ENCODE peak calls at places on chromosomes 3 and 15, in seven cellular contexts. S is ovary, N is cardiac fibroblast, E is endothelial cell of umbilical vein, P is coronary artery, M is NT2/D1, Y is foreskin fibroblast. J is an unnamed sample.

GRCh38 chr3:189167027-189167766 is 4.6 kb upstream of the TPRG1 start:
- DNase-seq in S (no peak), N (no peak), E (no peak), P (no peak), M (no peak), Y (no peak), J (no peak)

GRCh38 chr15:31932581-31932980 is 97.7 kb upstream of the CHRNA7 start:
- DNase-seq in P (no peak), E (no peak), M (no peak), S (no peak), Y (no peak), N (no peak), J (no peak)

GRCh38 chr3:99172736-99173657 is 271.5 kb upstream of the DCBLD2 start:
- DNase-seq in E (peak), N (peak), P (no peak), Y (peak), S (no peak), M (peak), J (peak)

GRCh38 chr15:77905301-77905920 is 172.1 kb downstream of the TBC1D2B start:
- DNase-seq in E (no peak), M (no peak), Y (no peak), P (peak), S (no peak), N (no peak), J (no peak)

GRCh38 chr3:11335056-11335608 is 62.9 kb downstream of the ATG7 start:
- DNase-seq in M (peak), P (no peak), E (peak), S (no peak), N (peak), Y (peak), J (peak)

GRCh38 chr3:160150525-160150924 is 74.7 kb upstream of the C3orf80 start:
- DNase-seq in M (no peak), S (no peak), P (no peak), E (peak), N (peak), Y (peak), J (no peak)

GRCh38 chr3:42667096-42667522 is 13.6 kb downstream of the ZBTB47 start:
- DNase-seq in P (peak), E (no peak), M (no peak), S (no peak), Y (no peak), N (no peak), J (no peak)

GRCh38 chr3:113560265-113560664 is 27.9 kb downstream of the SIDT1 start:
- DNase-seq in Y (no peak), N (no peak), E (no peak), M (no peak), P (no peak), S (no peak), J (no peak)

GRCh38 chr3:153901991-153902390 is 219.2 kb upstream of the ARHGEF26 start:
- DNase-seq in S (no peak), Y (peak), M (no peak), E (no peak), N (no peak), P (no peak), J (no peak)

GRCh38 chr3:188683032-188683491 is 488.7 kb upstream of the TPRG1 start:
- DNase-seq in N (peak), E (no peak), S (no peak), Y (peak), M (no peak), P (peak), J (peak)

GRCh38 chr15:64122936-64123351 is 27.2 kb downstream of the SNX1 start:
- DNase-seq in N (no peak), P (no peak), S (no peak), M (no peak), E (no peak), Y (no peak), J (no peak)

GRCh38 chr3:27125821-27126501 is 243.2 kb downstream of the NEK10 start:
- DNase-seq in E (no peak), Y (no peak), N (no peak), P (no peak), S (no peak), M (no peak), J (no peak)

GRCh38 chr3:161957467-161957866 is 460.9 kb downstream of the OTOL1 start:
- DNase-seq in P (no peak), N (no peak), Y (no peak), M (no peak), S (no peak), E (no peak), J (no peak)

GRCh38 chr15:22887157-22887951 is 48.9 kb downstream of the NIPA2 start:
- DNase-seq in M (no peak), Y (peak), S (no peak), P (no peak), E (no peak), N (peak), J (peak)

GRCh38 chr3:174620138-174620537 is 239.0 kb upstream of the NAALADL2 start:
- DNase-seq in M (no peak), Y (peak), S (no peak), N (peak), E (peak), P (no peak), J (no peak)

GRCh38 chr15:70964686-70965085 is 72.1 kb downstream of the LRRC49 start:
- DNase-seq in P (no peak), Y (no peak), E (no peak), M (no peak), S (no peak), N (no peak), J (no peak)

GRCh38 chr3:9422712-9423424 is 25.5 kb downstream of the SETD5 start:
- DNase-seq in N (peak), E (peak), M (no peak), S (peak), P (peak), Y (peak), J (peak)

GRCh38 chr15:49430046-49430445 is 7.0 kb downstream of the FGF7 start:
- DNase-seq in S (no peak), N (no peak), E (no peak), M (no peak), P (no peak), Y (no peak), J (no peak)

GRCh38 chr3:99683465-99683864 is 45.1 kb downstream of the COL8A1 start:
- DNase-seq in M (no peak), N (no peak), E (no peak), P (no peak), Y (no peak), S (no peak), J (no peak)

GRCh38 chr3:95049841-95050240 is 987.0 kb downstream of the NSUN3 start:
- DNase-seq in P (no peak), Y (no peak), M (no peak), E (no peak), S (no peak), N (no peak), J (peak)

GRCh38 chr15:77024273-77025065 is 29.5 kb downstream of the PSTPIP1 start:
- DNase-seq in Y (peak), M (peak), P (no peak), N (peak), E (peak), S (peak), J (no peak)

GRCh38 chr3:16302082-16302631 is 37.1 kb downstream of the OXNAD1 start:
- DNase-seq in Y (no peak), S (no peak), M (no peak), E (no peak), P (no peak), N (no peak), J (no peak)

GRCh38 chr3:197258168-197258755 is 40.1 kb downstream of the DLG1 start:
- DNase-seq in E (no peak), N (no peak), P (no peak), S (no peak), M (no peak), Y (no peak), J (no peak)

GRCh38 chr3:172315401-172316091 is 132.7 kb downstream of the GHSR start:
- DNase-seq in E (peak), M (peak), Y (peak), P (no peak), S (peak), N (peak), J (no peak)

GRCh38 chr15:35764661-35765519 is 218.9 kb upstream of the DPH6 start:
- DNase-seq in P (no peak), N (no peak), S (no peak), M (no peak), Y (no peak), E (no peak), J (no peak)

GRCh38 chr3:141913150-141913811 is 36.8 kb downstream of the ATP1B3 start:
- DNase-seq in P (no peak), N (peak), S (no peak), E (peak), Y (peak), M (peak), J (no peak)

GRCh38 chr3:5136619-5137429 is 14.7 kb downstream of the ARL8B start:
- DNase-seq in P (no peak), M (no peak), Y (no peak), E (peak), N (peak), S (no peak), J (no peak)

GRCh38 chr15:94119215-94119815 is 112.0 kb upstream of the MCTP2 start:
- DNase-seq in E (no peak), N (no peak), M (no peak), S (peak), P (no peak), Y (no peak), J (no peak)

GRCh38 chr15:100341662-100342560 is at the start of gene ADAMTS17:
- DNase-seq in Y (peak), P (peak), S (peak), N (peak), M (peak), E (peak), J (peak)

GRCh38 chr3:112847692-112848091 is 1.0 kb upstream of the CD200R1L start:
- DNase-seq in S (no peak), N (no peak), E (no peak), Y (no peak), M (no peak), P (no peak), J (no peak)

GRCh38 chr3:149314807-149315578 is 18.4 kb downstream of the TM4SF18 start:
- DNase-seq in P (no peak), N (peak), M (no peak), S (no peak), Y (peak), E (peak), J (peak)

GRCh38 chr3:51982838-51983577 is at the start of gene ACY1:
- DNase-seq in N (peak), Y (peak), E (peak), P (peak), S (peak), M (no peak), J (peak)

GRCh38 chr3:9812870-9813483 is 2.9 kb downstream of the TTLL3 start:
- DNase-seq in M (no peak), S (no peak), P (no peak), N (no peak), E (no peak), Y (no peak), J (no peak)

GRCh38 chr3:21517184-21517583 is 233.8 kb downstream of the ZNF385D start:
- DNase-seq in P (no peak), N (no peak), S (no peak), E (no peak), Y (no peak), M (no peak), J (no peak)

GRCh38 chr15:29822100-29822684 is at the start of gene TJP1:
- DNase-seq in E (peak), S (peak), Y (peak), M (peak), N (peak), P (peak), J (no peak)

GRCh38 chr15:90913398-90913944 is 10.4 kb downstream of the MAN2A2 start:
- DNase-seq in E (no peak), S (no peak), P (no peak), N (no peak), M (no peak), Y (no peak), J (no peak)

GRCh38 chr15:26129852-26130251 is 266.7 kb upstream of the ATP10A start:
- DNase-seq in Y (no peak), E (no peak), M (peak), P (no peak), N (no peak), S (no peak), J (no peak)

GRCh38 chr3:63895422-63896189 is 16.6 kb downstream of the SCAANT1 start:
- DNase-seq in Y (no peak), P (no peak), E (no peak), N (no peak), S (no peak), M (no peak), J (no peak)

DNA sequence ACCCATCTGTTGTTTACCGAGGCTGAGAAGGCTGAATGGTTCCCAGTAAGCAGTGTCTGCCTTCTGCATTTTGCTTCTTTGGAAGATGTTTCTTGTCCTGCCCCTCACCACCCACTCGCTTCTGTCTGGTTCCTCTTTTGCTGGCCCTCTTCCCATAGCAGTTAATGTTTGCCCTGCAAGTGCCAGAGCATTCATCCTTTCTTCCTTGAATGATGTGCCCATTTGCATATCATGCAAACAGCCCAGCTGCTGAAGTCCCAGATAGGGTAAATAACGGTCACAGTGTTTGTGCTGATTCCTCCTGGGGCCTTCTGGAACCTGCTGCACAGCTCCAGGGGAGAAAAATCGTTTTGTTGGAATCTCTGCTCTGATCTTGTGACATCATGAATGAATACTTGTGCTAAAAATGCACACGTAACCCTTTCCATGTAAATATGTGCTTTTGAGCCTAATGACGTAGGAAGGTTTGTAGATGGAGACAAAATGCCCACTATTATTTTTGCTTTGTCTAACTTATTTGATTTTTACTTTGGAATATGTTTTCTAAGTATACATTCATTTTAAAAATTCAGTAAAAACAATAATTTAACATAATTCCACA is 381.0 kb downstream of the SOX2 start:
- DNase-seq in S (no peak), E (no peak), P (no peak), M (peak), Y (no peak), N (no peak), J (no peak)
- H3K4me3 ChIP-seq in S (no peak), E (no peak), P (no peak), M (no peak), Y (no peak), N (no peak), J (no peak)

DNA sequence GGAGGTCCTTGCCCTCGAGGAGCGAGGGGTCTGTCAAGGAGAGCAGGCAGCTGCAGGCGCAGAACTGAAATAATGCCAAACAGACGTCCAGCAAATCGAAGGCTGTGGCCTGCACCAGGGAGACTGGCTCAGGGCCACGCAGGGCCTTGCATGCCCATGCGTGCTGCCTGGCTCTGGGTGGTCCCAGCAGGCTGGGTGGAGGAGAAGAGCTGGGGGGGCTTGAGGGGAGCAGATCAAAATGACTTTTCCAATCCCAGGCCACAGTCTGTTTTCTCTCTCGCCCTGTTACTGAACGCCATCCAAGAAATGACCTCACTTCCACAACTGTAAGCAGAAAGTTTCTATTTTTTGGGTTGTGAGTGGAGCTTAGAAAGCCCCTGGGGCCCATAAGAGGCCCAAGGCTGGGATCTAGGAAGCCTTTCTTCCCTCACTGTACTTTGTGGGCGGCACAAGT is 96.9 kb upstream of the RPL32 start:
- DNase-seq in M (no peak), E (no peak), N (peak), Y (peak), S (peak), P (no peak), J (no peak)
- H3K4me3 ChIP-seq in M (no peak), E (no peak), N (no peak), Y (no peak), S (no peak), P (peak), J (no peak)

GRCh38 chr15:41881086-41881485 is 12.8 kb downstream of the SPTBN5 start:
- DNase-seq in P (no peak), S (no peak), N (no peak), Y (no peak), M (no peak), E (no peak), J (no peak)

GRCh38 chr15:41880156-41880877 is 13.5 kb downstream of the SPTBN5 start:
- DNase-seq in Y (no peak), P (no peak), S (no peak), E (no peak), N (no peak), M (no peak), J (no peak)

GRCh38 chr15:41881925-41882688 is 11.7 kb downstream of the SPTBN5 start:
- DNase-seq in N (peak), S (peak), M (no peak), Y (peak), E (no peak), P (no peak), J (no peak)

GRCh38 chr15:41882689-41883483 is 11.0 kb downstream of the SPTBN5 start:
- DNase-seq in M (no peak), N (no peak), Y (no peak), S (no peak), P (no peak), E (no peak), J (no peak)

GRCh38 chr15:41881550-41881924 is 12.3 kb downstream of the SPTBN5 start:
- DNase-seq in N (no peak), E (no peak), P (no peak), M (no peak), S (no peak), Y (no peak), J (no peak)
- H3K4me3 ChIP-seq in N (no peak), E (no peak), P (peak), M (no peak), S (no peak), Y (no peak), J (no peak)

DNA sequence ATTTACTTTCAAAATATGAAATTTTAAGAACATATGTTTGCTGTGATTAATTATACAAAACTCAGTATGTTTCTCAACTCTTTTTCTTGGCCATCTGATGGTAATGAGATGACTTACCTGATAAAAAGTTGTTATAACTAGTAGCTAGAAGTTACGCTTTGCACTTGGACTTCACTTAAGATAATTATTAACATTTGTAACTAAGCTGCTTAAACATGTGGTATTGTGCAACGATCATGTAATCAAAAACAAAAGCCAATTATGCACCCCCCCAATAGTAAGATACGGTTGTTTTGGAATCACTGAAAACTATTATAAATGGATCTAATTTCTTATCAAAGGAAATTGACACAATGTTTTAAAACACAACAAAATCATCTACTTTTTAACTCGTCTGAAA is 342.9 kb downstream of the CNTN3 start:
- DNase-seq in S (no peak), Y (peak), E (no peak), M (no peak), N (no peak), P (no peak), J (no peak)
- H3K4me3 ChIP-seq in S (no peak), Y (no peak), E (no peak), M (no peak), N (no peak), P (no peak), J (no peak)

DNA sequence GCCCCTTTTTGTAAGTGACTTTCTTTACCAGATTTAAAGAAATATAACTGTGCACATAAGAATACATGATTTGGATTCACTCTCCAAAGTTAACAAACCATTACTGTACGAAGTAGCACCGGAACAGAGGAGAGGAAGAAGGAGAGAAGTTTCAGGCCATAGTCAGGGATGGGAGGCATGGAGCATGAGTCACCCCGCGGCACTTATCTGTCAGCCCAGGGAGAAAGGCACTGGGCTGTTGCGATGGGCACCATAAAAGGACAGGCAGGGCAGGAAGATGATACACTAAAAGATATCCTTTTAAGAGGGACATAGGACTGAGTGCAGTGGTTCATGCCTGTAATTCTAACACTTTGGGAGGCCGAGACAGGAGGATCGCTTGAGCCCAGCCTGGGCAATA is 37.0 kb downstream of the TTC23 start:
- DNase-seq in Y (peak), N (peak), S (no peak), M (no peak), P (no peak), E (no peak), J (no peak)
- H3K4me3 ChIP-seq in Y (no peak), N (no peak), S (no peak), M (no peak), P (no peak), E (no peak), J (no peak)

GRCh38 chr3:71498543-71498942 is 85.0 kb downstream of the FOXP1 start:
- DNase-seq in M (no peak), N (no peak), S (no peak), P (no peak), E (no peak), Y (no peak), J (no peak)

GRCh38 chr3:71497367-71497925 is 86.1 kb downstream of the FOXP1 start:
- DNase-seq in P (no peak), M (peak), S (no peak), E (no peak), Y (no peak), N (no peak), J (no peak)

GRCh38 chr3:71493372-71493771 is 90.2 kb downstream of the FOXP1 start:
- DNase-seq in P (no peak), M (no peak), E (no peak), S (no peak), Y (no peak), N (no peak), J (no peak)

GRCh38 chr3:71498053-71498452 is 85.5 kb downstream of the FOXP1 start:
- DNase-seq in S (no peak), N (no peak), Y (no peak), E (no peak), P (no peak), M (no peak), J (no peak)

DNA sequence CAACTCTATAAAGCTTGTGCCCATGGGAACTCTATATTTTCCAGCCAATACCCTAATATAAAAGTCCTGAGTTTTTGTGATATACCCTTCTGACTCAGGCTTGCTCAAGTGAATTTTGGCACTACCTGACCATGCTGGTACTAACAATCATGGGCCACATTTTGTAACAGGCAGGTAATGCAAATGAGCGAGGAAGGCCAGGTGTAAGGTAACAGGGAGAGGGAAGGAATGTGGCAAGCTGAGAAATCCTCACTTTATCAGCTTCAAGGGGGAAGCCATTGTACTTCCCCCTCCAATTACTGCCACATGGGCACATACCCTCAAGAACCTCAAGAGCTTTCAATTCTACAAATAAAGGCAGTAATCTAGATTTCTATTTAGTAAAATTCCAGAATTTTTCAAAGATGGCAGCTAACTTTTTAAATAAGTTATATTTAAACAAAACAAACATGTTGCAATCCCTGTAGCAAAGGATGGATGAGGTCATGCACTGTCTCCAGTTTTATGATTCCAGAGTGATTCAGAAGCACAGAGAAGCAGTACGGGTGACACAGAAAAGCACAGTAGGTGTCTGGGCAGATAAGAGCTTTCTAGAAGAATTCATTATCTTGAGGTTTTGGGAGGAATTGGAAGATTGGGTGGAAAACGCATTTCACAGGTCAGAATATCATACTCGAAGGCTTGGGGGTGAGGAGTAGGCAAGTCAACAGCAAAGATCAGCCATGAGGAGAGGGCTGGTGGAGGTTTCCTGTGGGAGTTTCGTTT is 87.6 kb downstream of the FOXP1 start:
- DNase-seq in Y (peak), S (no peak), E (no peak), M (no peak), N (peak), P (no peak), J (no peak)
- H3K4me3 ChIP-seq in Y (no peak), S (peak), E (no peak), M (no peak), N (peak), P (peak), J (no peak)

J was measured in retinal pigment epithelial cell.